ENCODE peak calls at places on chromosomes 16 and 17, in four cellular contexts. S, T, Q and D are unnamed samples.

GRCh38 chr16:75043175-75043937 is 44.5 kb downstream of the ZNRF1 start:
- DNase-seq in S (no peak), T (no peak), Q (no peak), D (no peak)

GRCh38 chr16:50251375-50252081 is 14.8 kb upstream of the ADCY7 start:
- DNase-seq in S (no peak), T (no peak), Q (no peak), D (peak; percentile 42)

GRCh38 chr17:39835038-39835786 is 28.9 kb downstream of the IKZF3 start:
- DNase-seq in S (no peak), T (no peak), Q (no peak), D (no peak)

GRCh38 chr17:55722742-55723487 is at the start of gene TMEM100:
- DNase-seq in S (no peak), T (no peak), Q (no peak), D (no peak)

GRCh38 chr17:19787733-19788357 is 39.7 kb upstream of the ALDH3A1 start:
- DNase-seq in S (no peak), T (no peak), Q (no peak), D (no peak)

GRCh38 chr17:17235212-17236174 is 1.5 kb downstream of the FLCN start:
- DNase-seq in S (no peak), T (no peak), Q (no peak), D (no peak)

GRCh38 chr16:67430504-67431076 is 331 bp upstream of the HSD11B2 start:
- DNase-seq in S (no peak), T (no peak), Q (no peak), D (no peak)

GRCh38 chr16:57502048-57502775 is 15.9 kb upstream of the DOK4 start:
- DNase-seq in S (no peak), T (no peak), Q (no peak), D (no peak)

GRCh38 chr16:54706406-54706805 is 224.3 kb upstream of the IRX5 start:
- DNase-seq in S (no peak), T (no peak), Q (no peak), D (no peak)

GRCh38 chr16:68760671-68761275 is 23.7 kb downstream of the CDH1 start:
- DNase-seq in S (no peak), T (no peak), Q (peak; percentile 56), D (peak; percentile 58)
- TF ChIP-seq POLR2A in S (no peak), T (no peak), Q (no peak), D (peak; percentile 10)

DNA sequence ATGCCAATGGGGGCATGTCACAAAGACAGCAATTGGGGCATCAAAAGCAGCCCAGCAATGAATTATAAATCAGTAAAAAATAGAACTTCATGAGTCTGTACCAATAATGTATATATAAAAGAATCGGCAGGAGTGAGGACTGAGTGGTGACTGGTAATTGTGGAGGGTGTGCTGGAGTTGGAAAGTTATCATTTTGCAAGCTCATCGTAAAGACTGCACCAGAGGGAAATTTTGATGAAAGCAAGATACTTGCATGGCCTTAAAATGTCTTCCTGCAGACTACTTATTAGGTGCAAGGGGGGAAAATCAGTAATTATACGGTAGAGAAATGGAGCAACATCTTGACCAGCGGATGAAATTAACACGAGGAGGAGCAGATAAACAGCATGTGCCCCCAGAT is 138.9 kb downstream of the AATF start:
- DNase-seq in S (no peak), T (no peak), Q (no peak), D (no peak)
- H3K4me1 ChIP-seq in S (no peaks in the 10 kb centered on the region), T (no peaks in the 10 kb centered on the region), Q (peaks cover 10% of the 10 kb centered on the region), D (no peaks in the 10 kb centered on the region)

GRCh38 chr17:596763-597644 is 117.6 kb downstream of the VPS53 start:
- DNase-seq in S (no peak), T (no peak), Q (peak; percentile 29), D (no peak)
- TF ChIP-seq POLR2A in S (no peak), T (no peak), Q (no peak), D (no peak)

GRCh38 chr17:32191306-32191705 is 49.0 kb downstream of the RHOT1 start:
- DNase-seq in S (no peak), T (no peak), Q (no peak), D (no peak)

GRCh38 chr17:32192379-32192778 is 50.1 kb downstream of the RHOT1 start:
- DNase-seq in S (no peak), T (no peak), Q (no peak), D (no peak)

GRCh38 chr17:32185875-32186274 is 43.6 kb downstream of the RHOT1 start:
- DNase-seq in S (no peak), T (no peak), Q (no peak), D (no peak)

GRCh38 chr17:32187276-32187675 is 45.0 kb downstream of the RHOT1 start:
- DNase-seq in S (no peak), T (no peak), Q (no peak), D (no peak)

DNA sequence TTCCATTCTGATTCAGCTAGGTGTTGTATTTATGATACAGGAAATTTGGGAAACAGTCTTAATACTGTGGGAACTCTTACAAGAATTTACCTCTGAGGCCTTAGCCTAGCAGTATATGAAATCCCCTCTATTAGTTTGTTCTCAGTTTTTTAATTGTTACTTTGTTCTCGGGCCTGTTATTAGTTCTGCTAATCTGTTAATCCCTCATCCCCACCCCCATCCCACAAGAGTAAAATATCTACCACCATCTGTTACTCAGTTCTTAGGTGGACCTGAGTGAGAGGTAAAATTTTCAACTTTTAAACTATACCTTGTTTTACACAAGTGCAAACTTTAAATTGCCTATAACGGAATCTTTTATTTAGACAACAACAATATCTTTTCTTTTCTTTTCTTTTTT is 47.0 kb downstream of the RHOT1 start:
- DNase-seq in S (no peak), T (no peak), Q (no peak), D (no peak)
- H3K4me1 ChIP-seq in S (no peaks in the 10 kb centered on the region), T (no peaks in the 10 kb centered on the region), Q (peaks cover 24% of the 10 kb centered on the region), D (no peaks in the 10 kb centered on the region)

GRCh38 chr16:89687092-89687940 is 827 bp downstream of the CDK10 start:
- DNase-seq in S (no peak), T (no peak), Q (peak; percentile 79), D (peak; percentile 93)
- TF ChIP-seq POLR2A in S (no peak), T (no peak), Q (no peak), D (peak; percentile 92)

GRCh38 chr16:52539197-52539596 is 7.7 kb downstream of the TOX3 start:
- DNase-seq in S (no peak), T (no peak), Q (no peak), D (no peak)
- H3K4me1 ChIP-seq in S (no peaks in the 10 kb centered on the region), T (no peaks in the 10 kb centered on the region), Q (no peaks in the 10 kb centered on the region), D (no peaks in the 10 kb centered on the region)

GRCh38 chr16:69100046-69100765 is 5.2 kb upstream of the HAS3 start:
- DNase-seq in S (no peak), T (no peak), Q (no peak), D (no peak)
- TF ChIP-seq POLR2A in S (no peak), T (no peak), Q (no peak), D (no peak)

DNA sequence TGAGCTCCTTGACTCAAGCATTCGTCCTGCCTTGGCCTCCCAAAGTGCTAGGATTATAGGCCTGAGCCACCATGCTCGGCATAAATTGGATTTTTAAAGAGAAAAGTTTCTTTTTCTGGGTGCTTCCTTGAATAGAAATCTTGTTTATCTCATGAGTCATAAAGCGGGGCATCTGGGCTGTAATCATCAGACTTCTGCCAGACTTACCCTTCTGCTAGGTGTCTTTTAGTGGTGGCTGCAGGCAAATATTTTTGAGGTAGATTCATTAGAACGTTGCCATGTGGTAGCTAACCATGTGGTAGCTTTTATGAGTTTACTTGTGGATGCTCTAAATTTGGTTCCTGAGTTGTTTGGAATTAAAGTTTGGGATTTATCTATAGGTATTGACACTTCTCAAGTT is 13.4 kb downstream of the PGS1 start:
- DNase-seq in S (no peak), T (no peak), Q (peak; percentile 42), D (no peak)
- H3K4me1 ChIP-seq in S (peaks cover 56% of the 10 kb centered on the region), T (no peaks in the 10 kb centered on the region), Q (peaks cover 36% of the 10 kb centered on the region), D (peaks cover 29% of the 10 kb centered on the region)

GRCh38 chr16:86578056-86578455 is 293 bp upstream of the FOXL1 start:
- DNase-seq in S (no peak), T (no peak), Q (no peak), D (no peak)

GRCh38 chr16:86577314-86577971 is 906 bp upstream of the FOXL1 start:
- DNase-seq in S (no peak), T (no peak), Q (no peak), D (no peak)

GRCh38 chr16:86575095-86575685 is 3.2 kb upstream of the FOXL1 start:
- DNase-seq in S (no peak), T (no peak), Q (no peak), D (no peak)

GRCh38 chr16:86575754-86576557 is 2.4 kb upstream of the FOXL1 start:
- DNase-seq in S (peak; percentile 86), T (no peak), Q (peak; percentile 76), D (peak; percentile 32)

GRCh38 chr16:86576591-86577313 is 1.6 kb upstream of the FOXL1 start:
- DNase-seq in S (no peak), T (no peak), Q (no peak), D (no peak)
- TF ChIP-seq POLR2A in S (no peak), T (no peak), Q (no peak), D (no peak)

GRCh38 chr16:8858994-8859912 is 9.6 kb downstream of the CARHSP1 start:
- DNase-seq in S (no peak), T (no peak), Q (no peak), D (no peak)
- H3K4me1 ChIP-seq in S (peaks cover 78% of the 10 kb centered on the region), T (no peaks in the 10 kb centered on the region), Q (peaks cover 46% of the 10 kb centered on the region), D (peaks cover 27% of the 10 kb centered on the region)